ENCODE peak calls at places on chromosomes 4 and X, in four cellular contexts. One of them, this sample, is unnamed.

GRCh38 chrX:152845618-152846240 is 14.9 kb downstream of the NSDHL start:
- DNase-seq in GM12878: no peak
- DNase-seq in A549: no peak
- DNase-seq in IMR-90: no peak
- DNase-seq in this sample: peak

GRCh38 chr4:185638548-185639301 is 103.4 kb upstream of the PDLIM3 start:
- DNase-seq in IMR-90: no peak
- DNase-seq in A549: no peak
- DNase-seq in GM12878: no peak
- DNase-seq in this sample: no peak

GRCh38 chrX:107996124-107996523 is 14.0 kb upstream of the TEX13B start:
- DNase-seq in IMR-90: no peak
- DNase-seq in GM12878: no peak
- DNase-seq in A549: no peak
- DNase-seq in this sample: no peak

GRCh38 chr4:161937596-161937995 is 226.2 kb downstream of the FSTL5 start:
- DNase-seq in GM12878: no peak
- DNase-seq in A549: no peak
- DNase-seq in IMR-90: no peak
- DNase-seq in this sample: no peak

GRCh38 chr4:14111730-14112171 is 484.2 kb upstream of the BOD1L1 start:
- DNase-seq in IMR-90: peak
- DNase-seq in GM12878: no peak
- DNase-seq in A549: no peak
- DNase-seq in this sample: no peak

GRCh38 chrX:13165747-13166146 is 121.3 kb upstream of the FAM9C start:
- DNase-seq in GM12878: no peak
- DNase-seq in A549: no peak
- DNase-seq in IMR-90: no peak
- DNase-seq in this sample: no peak

GRCh38 chr4:17560065-17560673 is 16.8 kb upstream of the LAP3 start:
- DNase-seq in GM12878: no peak
- DNase-seq in A549: no peak
- DNase-seq in IMR-90: no peak
- DNase-seq in this sample: no peak

GRCh38 chr4:70713453-70714026 is 8.2 kb upstream of the RUFY3 start:
- DNase-seq in GM12878: peak
- DNase-seq in IMR-90: no peak
- DNase-seq in A549: no peak
- DNase-seq in this sample: no peak

GRCh38 chrX:134636859-134637258 is 21.4 kb downstream of the PLAC1 start:
- DNase-seq in IMR-90: peak
- DNase-seq in A549: no peak
- DNase-seq in GM12878: no peak
- DNase-seq in this sample: no peak

GRCh38 chr4:111788046-111788642 is 357.1 kb upstream of the FAM241A start:
- DNase-seq in A549: no peak
- DNase-seq in GM12878: no peak
- DNase-seq in IMR-90: no peak
- DNase-seq in this sample: no peak

GRCh38 chr4:138485498-138485897 is 243.3 kb upstream of the SLC7A11 start:
- DNase-seq in A549: no peak
- DNase-seq in GM12878: no peak
- DNase-seq in IMR-90: no peak
- DNase-seq in this sample: no peak

GRCh38 chrX:2371026-2371778 is 129.6 kb downstream of the DHRSX start:
- DNase-seq in A549: no peak
- DNase-seq in IMR-90: no peak
- DNase-seq in GM12878: no peak
- DNase-seq in this sample: peak

GRCh38 chr4:53505947-53506346 is 85.3 kb downstream of the LNX1 start:
- DNase-seq in A549: no peak
- DNase-seq in GM12878: no peak
- DNase-seq in IMR-90: peak
- DNase-seq in this sample: no peak

GRCh38 chrX:150690126-150690525 is 3.1 kb upstream of the MTMR1 start:
- DNase-seq in GM12878: no peak
- DNase-seq in A549: no peak
- DNase-seq in IMR-90: peak
- DNase-seq in this sample: no peak

GRCh38 chrX:70878925-70879324 is 29.6 kb downstream of the TEX11 start:
- DNase-seq in A549: no peak
- DNase-seq in GM12878: peak
- DNase-seq in IMR-90: no peak
- DNase-seq in this sample: no peak

GRCh38 chrX:123736333-123736921 is 3.6 kb upstream of the THOC2 start:
- DNase-seq in IMR-90: peak
- DNase-seq in A549: no peak
- DNase-seq in GM12878: no peak
- DNase-seq in this sample: no peak

GRCh38 chr4:61628727-61629126 is 428.6 kb downstream of the ADGRL3 start:
- DNase-seq in GM12878: no peak
- DNase-seq in IMR-90: no peak
- DNase-seq in A549: no peak
- DNase-seq in this sample: no peak

GRCh38 chrX:23008431-23009099 is 8.8 kb downstream of the DDX53 start:
- DNase-seq in A549: peak
- DNase-seq in GM12878: no peak
- DNase-seq in IMR-90: peak
- DNase-seq in this sample: peak

GRCh38 chr4:113335771-113336170 is 286.3 kb downstream of the ANK2 start:
- DNase-seq in A549: no peak
- DNase-seq in IMR-90: no peak
- DNase-seq in GM12878: no peak
- DNase-seq in this sample: no peak

GRCh38 chr4:87150498-87151261 is 69.7 kb downstream of the KLHL8 start:
- DNase-seq in GM12878: peak
- DNase-seq in A549: peak
- DNase-seq in IMR-90: peak
- DNase-seq in this sample: peak

GRCh38 chr4:58953575-58953974 is 1843.4 kb upstream of the IGFBP7 start:
- DNase-seq in IMR-90: no peak
- DNase-seq in A549: no peak
- DNase-seq in GM12878: no peak
- DNase-seq in this sample: no peak

DNA sequence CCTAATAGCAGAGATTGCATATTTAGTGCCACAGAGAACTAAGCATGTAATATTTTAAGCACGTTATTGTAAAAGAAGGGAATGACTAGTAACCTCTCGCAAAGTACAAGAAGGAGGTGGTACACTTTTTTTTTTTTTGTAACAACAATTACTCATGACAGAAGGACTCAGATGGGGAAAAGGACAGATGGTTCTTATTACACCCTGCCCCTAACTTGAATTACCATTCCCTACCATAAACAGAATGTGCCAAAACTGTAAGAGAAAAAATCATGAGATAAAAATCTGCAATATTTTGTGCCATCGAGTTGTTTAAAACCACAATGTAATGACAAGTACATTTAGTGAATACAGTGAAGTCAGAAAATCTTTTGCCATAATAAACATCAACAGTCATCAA is 33.0 kb upstream of the RAPGEF2 start:
- DNase-seq in A549: no peak
- DNase-seq in GM12878: no peak
- DNase-seq in IMR-90: peak
- DNase-seq in this sample: no peak
- TF ChIP-seq ELK1 in A549: no peak
- TF ChIP-seq ELK1 in GM12878: no peak
- TF ChIP-seq ELK1 in IMR-90: no peak
- TF ChIP-seq ELK1 in this sample: no peak

GRCh38 chr4:169079942-169080827 is 70.1 kb upstream of the CBR4 start:
- DNase-seq in GM12878: peak
- DNase-seq in IMR-90: peak
- DNase-seq in A549: no peak
- DNase-seq in this sample: peak
- TF ChIP-seq ELK1 in GM12878: no peak
- TF ChIP-seq ELK1 in IMR-90: no peak
- TF ChIP-seq ELK1 in A549: no peak
- TF ChIP-seq ELK1 in this sample: no peak

DNA sequence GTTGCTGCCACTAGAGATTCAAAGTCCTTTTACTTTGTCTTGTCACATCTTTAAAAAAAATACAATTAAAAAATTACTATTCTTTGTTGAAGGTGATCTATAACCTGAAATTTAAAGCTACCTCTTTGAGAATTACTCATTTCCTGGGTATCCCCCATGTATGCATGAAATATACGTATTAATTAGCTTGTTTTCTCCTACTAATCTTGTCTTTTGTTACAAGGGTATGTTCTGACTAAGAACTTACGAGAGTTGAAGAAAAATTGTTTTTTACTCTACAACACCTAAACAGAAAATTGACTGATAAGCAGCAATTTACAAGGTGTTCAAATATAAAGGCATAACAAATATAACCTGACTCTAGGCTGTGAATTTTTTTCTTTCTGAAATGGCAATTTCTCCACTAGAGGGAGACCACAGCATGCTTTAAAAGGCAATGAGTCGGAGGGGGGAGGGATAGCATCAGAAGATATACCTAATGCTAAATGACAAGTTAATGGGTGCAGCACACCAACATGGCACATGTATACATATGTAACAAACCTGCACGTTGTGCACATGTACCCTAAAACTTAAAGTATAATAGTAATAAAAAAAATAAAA is 249.6 kb downstream of the OPHN1 start:
- DNase-seq in A549: peak
- DNase-seq in IMR-90: peak
- DNase-seq in GM12878: no peak
- DNase-seq in this sample: peak
- TF ChIP-seq ELK1 in A549: no peak
- TF ChIP-seq ELK1 in IMR-90: no peak
- TF ChIP-seq ELK1 in GM12878: no peak
- TF ChIP-seq ELK1 in this sample: no peak

GRCh38 chrX:48972214-48973164 is 845 bp upstream of the KCND1 start:
- DNase-seq in GM12878: no peak
- DNase-seq in IMR-90: peak
- DNase-seq in A549: peak
- DNase-seq in this sample: peak

GRCh38 chrX:48975541-48975940 is 3.9 kb upstream of the KCND1 start:
- DNase-seq in A549: no peak
- DNase-seq in IMR-90: no peak
- DNase-seq in GM12878: no peak
- DNase-seq in this sample: no peak

GRCh38 chrX:48974574-48974973 is 2.9 kb upstream of the KCND1 start:
- DNase-seq in GM12878: no peak
- DNase-seq in IMR-90: no peak
- DNase-seq in A549: no peak
- DNase-seq in this sample: no peak

GRCh38 chrX:48975041-48975440 is 3.4 kb upstream of the KCND1 start:
- DNase-seq in IMR-90: no peak
- DNase-seq in A549: no peak
- DNase-seq in GM12878: no peak
- DNase-seq in this sample: no peak

GRCh38 chrX:48974033-48974432 is 2.4 kb upstream of the KCND1 start:
- DNase-seq in GM12878: no peak
- DNase-seq in IMR-90: no peak
- DNase-seq in A549: no peak
- DNase-seq in this sample: no peak
- TF ChIP-seq ELK1 in GM12878: no peak
- TF ChIP-seq ELK1 in IMR-90: no peak
- TF ChIP-seq ELK1 in A549: no peak
- TF ChIP-seq ELK1 in this sample: no peak

GRCh38 chr4:88697588-88698329 is at the start of gene NAP1L5:
- DNase-seq in A549: peak
- DNase-seq in IMR-90: peak
- DNase-seq in GM12878: peak
- DNase-seq in this sample: peak
- TF ChIP-seq ELK1 in A549: no peak
- TF ChIP-seq ELK1 in IMR-90: no peak
- TF ChIP-seq ELK1 in GM12878: no peak
- TF ChIP-seq ELK1 in this sample: no peak

GRCh38 chr4:67459164-67459563 is 86.1 kb downstream of the CENPC start:
- DNase-seq in GM12878: no peak
- DNase-seq in A549: no peak
- DNase-seq in IMR-90: peak
- DNase-seq in this sample: no peak
- TF ChIP-seq ELK1 in GM12878: no peak
- TF ChIP-seq ELK1 in A549: no peak
- TF ChIP-seq ELK1 in IMR-90: no peak
- TF ChIP-seq ELK1 in this sample: no peak